ENCODE peak calls at places on chromosomes 5 and 9, in eight cellular contexts. M, O, I, C, R, T, L and J are unnamed samples.

GRCh38 chr5:32044904-32045303 is 129.2 kb downstream of the GOLPH3 start:
- DNase-seq in M (peak; percentile 89), O (no peak), I (peak; percentile 52), C (no peak), R (no peak), T (no peak), L (no peak), J (no peak)

GRCh38 chr5:99900302-99900811 is 634.8 kb upstream of the FAM174A start:
- DNase-seq in M (peak; percentile 50), O (no peak), I (peak; percentile 9), C (no peak), R (no peak), T (no peak), L (no peak), J (no peak)

GRCh38 chr5:34838785-34839714 is at the start of gene TTC23L:
- DNase-seq in M (peak; percentile 76), O (peak; percentile 100), I (peak; percentile 82), C (peak; percentile 86), R (peak; percentile 97), T (peak; percentile 56), L (peak; percentile 93), J (peak; percentile 89)

GRCh38 chr5:124747770-124748686 is 1.6 kb upstream of the ZNF608 start:
- DNase-seq in M (peak; percentile 14), O (no peak), I (no peak), C (no peak), R (no peak), T (no peak), L (peak; percentile 21), J (no peak)

GRCh38 chr5:145681686-145682085 is 153.5 kb downstream of the PRELID2 start:
- DNase-seq in M (peak; percentile 85), O (peak; percentile 79), I (peak; percentile 85), C (no peak), R (no peak), T (peak; percentile 30), L (peak; percentile 74), J (peak; percentile 71)

GRCh38 chr5:32770444-32770843 is 59.3 kb downstream of the NPR3 start:
- DNase-seq in M (no peak), O (no peak), I (no peak), C (no peak), R (no peak), T (no peak), L (no peak), J (no peak)

GRCh38 chr5:74766348-74766886 is 500 bp downstream of the GFM2 start:
- DNase-seq in M (peak; percentile 58), O (peak; percentile 72), I (no peak), C (no peak), R (no peak), T (no peak), L (no peak), J (no peak)

GRCh38 chr5:135309391-135310327 is 89.4 kb downstream of the MACROH2A1 start:
- DNase-seq in M (peak; percentile 23), O (no peak), I (no peak), C (no peak), R (no peak), T (no peak), L (no peak), J (no peak)

GRCh38 chr9:91341258-91341746 is 20.4 kb downstream of the AUH start:
- DNase-seq in M (no peak), O (no peak), I (no peak), C (no peak), R (no peak), T (no peak), L (no peak), J (no peak)

GRCh38 chr5:111853748-111854147 is 96.8 kb upstream of the NREP start:
- DNase-seq in M (no peak), O (no peak), I (no peak), C (no peak), R (no peak), T (no peak), L (no peak), J (no peak)

GRCh38 chr9:124770359-124771020 is 621 bp downstream of the NR6A1 start:
- DNase-seq in M (no peak), O (peak; percentile 76), I (no peak), C (no peak), R (peak; percentile 85), T (no peak), L (peak; percentile 88), J (no peak)

GRCh38 chr9:89744255-89744648 is 139.4 kb downstream of the GADD45G start:
- DNase-seq in M (no peak), O (no peak), I (no peak), C (no peak), R (no peak), T (no peak), L (no peak), J (no peak)

GRCh38 chr5:1524799-1525623 is 1.3 kb upstream of the LPCAT1 start:
- DNase-seq in M (no peak), O (no peak), I (no peak), C (no peak), R (no peak), T (peak; percentile 11), L (peak; percentile 8), J (peak; percentile 57)

GRCh38 chr5:1522601-1523479 is 920 bp downstream of the LPCAT1 start:
- DNase-seq in M (no peak), O (no peak), I (no peak), C (no peak), R (peak; percentile 80), T (peak; percentile 6), L (peak; percentile 25), J (peak; percentile 57)

GRCh38 chr5:1523480-1523792 is 324 bp downstream of the LPCAT1 start:
- DNase-seq in M (no peak), O (no peak), I (no peak), C (no peak), R (no peak), T (no peak), L (no peak), J (no peak)

GRCh38 chr5:1524481-1524798 is 680 bp upstream of the LPCAT1 start:
- DNase-seq in M (no peak), O (peak; percentile 39), I (no peak), C (no peak), R (no peak), T (no peak), L (no peak), J (peak; percentile 57)

DNA sequence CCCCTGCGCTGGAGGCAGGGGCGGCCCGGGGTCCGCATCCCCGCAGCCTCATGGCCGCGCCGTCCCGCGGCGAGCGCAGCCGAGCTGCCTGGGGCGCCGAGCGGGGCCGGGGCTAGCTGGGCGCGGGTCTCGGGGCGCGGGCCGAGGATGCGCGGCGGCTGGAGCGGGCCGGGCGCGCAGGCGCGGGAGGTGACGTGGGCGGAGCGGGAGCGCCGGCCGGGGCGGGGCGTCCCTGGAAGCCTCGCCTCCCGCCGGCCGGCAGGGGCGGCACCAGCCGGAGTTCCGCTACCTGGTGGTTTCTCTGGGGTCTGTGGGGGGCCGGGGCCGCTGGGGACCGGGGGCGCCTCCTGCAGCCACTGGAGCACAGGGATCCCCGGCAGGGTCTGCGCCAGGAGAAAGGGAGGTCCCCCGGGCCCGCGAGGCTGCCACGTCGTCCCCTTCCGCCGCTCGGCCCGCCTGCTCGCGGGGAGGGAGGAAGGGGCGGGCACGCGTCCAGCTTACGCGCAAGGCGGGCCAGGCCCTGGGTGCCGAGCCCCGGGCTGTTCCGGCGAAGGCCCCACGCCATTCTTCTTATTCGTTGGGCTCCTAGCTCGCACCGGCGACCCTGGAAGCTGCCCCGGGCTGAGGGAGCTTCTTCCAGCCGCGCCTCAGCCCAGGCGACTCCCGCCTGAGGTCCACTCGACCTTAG is at the start of gene LPCAT1:
- DNase-seq in M (no peak), O (peak; percentile 86), I (peak; percentile 39), C (peak; percentile 87), R (peak; percentile 91), T (peak; percentile 42), L (peak; percentile 79), J (peak; percentile 70)
- TF ChIP-seq CTCF in M (no peak), O (no peak), I (peak; percentile 6), C (peak; percentile 52), R (no peak), T (no peak), L (no peak), J (no peak)

GRCh38 chr5:132378580-132378979 is 9.1 kb downstream of the SLC22A5 start:
- DNase-seq in M (peak; percentile 84), O (no peak), I (no peak), C (no peak), R (no peak), T (peak; percentile 83), L (peak; percentile 39), J (no peak)
- H3K4me3 ChIP-seq in M (no peak overlapping the region), O (no peak overlapping the region), I (no peak overlapping the region), C (no peak overlapping the region), R (no peak overlapping the region), T (no peak overlapping the region), L (no peak overlapping the region), J (no peak overlapping the region)

GRCh38 chr9:129669141-129669718 is 3.8 kb downstream of the PRRX2 start:
- DNase-seq in M (no peak), O (no peak), I (peak; percentile 69), C (no peak), R (no peak), T (no peak), L (no peak), J (no peak)
- H3K27me3 ChIP-seq in M (peaks cover 32% of the 10 kb centered on the region), O (peaks cover 14% of the 10 kb centered on the region), I (peaks cover 4% of the 10 kb centered on the region), C (peaks cover 60% of the 10 kb centered on the region), R (no peaks in the 10 kb centered on the region), T (peaks cover 31% of the 10 kb centered on the region), L (no peaks in the 10 kb centered on the region), J (peaks cover 8% of the 10 kb centered on the region)

GRCh38 chr5:38780316-38780715 is 65.5 kb upstream of the OSMR start:
- DNase-seq in M (peak; percentile 31), O (no peak), I (no peak), C (no peak), R (no peak), T (no peak), L (no peak), J (no peak)

GRCh38 chr5:38777111-38777510 is 68.7 kb upstream of the OSMR start:
- DNase-seq in M (no peak), O (no peak), I (no peak), C (no peak), R (no peak), T (no peak), L (no peak), J (no peak)

GRCh38 chr5:38783011-38783551 is 62.7 kb upstream of the OSMR start:
- DNase-seq in M (peak; percentile 46), O (no peak), I (peak; percentile 93), C (no peak), R (no peak), T (peak; percentile 46), L (no peak), J (no peak)

GRCh38 chr5:38782185-38782584 is 63.6 kb upstream of the OSMR start:
- DNase-seq in M (no peak), O (no peak), I (no peak), C (no peak), R (no peak), T (no peak), L (no peak), J (no peak)

GRCh38 chr5:38780950-38781349 is 64.9 kb upstream of the OSMR start:
- DNase-seq in M (peak; percentile 35), O (no peak), I (peak; percentile 78), C (peak; percentile 50), R (no peak), T (peak; percentile 60), L (no peak), J (peak; percentile 79)
- TF ChIP-seq CTCF in M (no peak), O (no peak), I (peak; percentile 48), C (peak; percentile 68), R (no peak), T (no peak), L (no peak), J (peak; percentile 47)

DNA sequence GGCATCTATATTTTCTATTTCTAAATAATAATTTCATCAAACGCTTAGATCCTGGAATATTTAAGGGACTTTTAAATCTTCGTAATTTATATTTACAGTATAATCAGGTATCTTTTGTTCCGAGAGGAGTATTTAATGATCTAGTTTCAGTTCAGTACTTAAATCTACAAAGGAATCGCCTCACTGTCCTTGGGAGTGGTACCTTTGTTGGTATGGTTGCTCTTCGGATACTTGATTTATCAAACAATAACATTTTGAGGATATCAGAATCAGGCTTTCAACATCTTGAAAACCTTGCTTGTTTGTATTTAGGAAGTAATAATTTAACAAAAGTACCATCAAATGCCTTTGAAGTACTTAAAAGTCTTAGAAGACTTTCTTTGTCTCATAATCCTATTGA is 1.1 kb downstream of the LRRC70 start:
- DNase-seq in M (no peak), O (no peak), I (no peak), C (no peak), R (no peak), T (no peak), L (no peak), J (no peak)
- H3K4me3 ChIP-seq in M (no peak overlapping the region), O (no peak overlapping the region), I (no peak overlapping the region), C (peak overlapping the region; percentile 46), R (no peak overlapping the region), T (no peak overlapping the region), L (no peak overlapping the region), J (no peak overlapping the region)